ENCODE peak calls at places on chromosomes 6 and 20, in six cellular contexts. R is A549; S is psoas muscle; I is endodermal cell; G is H9; L is CD8-positive, alpha-beta T cell. K is an unnamed sample. For H3K4me1, the result is how much of the 10 kb centered on the place peaks cover.

GRCh38 chr6:7311920-7312615 is 931 bp downstream of the SSR1 start:
- DNase-seq in I (no peak), S (no peak), G (no peak), R (peak), L (no peak), K (no peak)

GRCh38 chr6:104771258-104771832 is 88.4 kb downstream of the HACE1 start:
- DNase-seq in L (no peak), G (no peak), R (peak), I (no peak), S (no peak), K (no peak)

GRCh38 chr6:37988696-37989095 is 169.2 kb downstream of the ZFAND3 start:
- DNase-seq in S (no peak), L (no peak), I (no peak), G (no peak), R (no peak), K (no peak)

GRCh38 chr20:50916257-50916656 is 15.0 kb downstream of the ADNP start:
- DNase-seq in R (peak), L (no peak), G (no peak), S (no peak), I (no peak), K (no peak)

GRCh38 chr20:52864895-52865590 is 107.1 kb upstream of the TSHZ2 start:
- DNase-seq in S (no peak), G (no peak), R (no peak), L (no peak), I (no peak), K (no peak)

GRCh38 chr6:21846541-21847451 is 253.2 kb downstream of the SOX4 start:
- DNase-seq in G (peak), I (no peak), L (no peak), R (no peak), S (no peak), K (no peak)

GRCh38 chr6:108850669-108851467 is 2.6 kb downstream of the ARMC2 start:
- DNase-seq in L (no peak), I (no peak), R (no peak), G (no peak), S (no peak), K (no peak)

GRCh38 chr20:63969851-63970713 is at the start of gene ZNF512B:
- DNase-seq in I (peak), L (no peak), G (peak), S (peak), R (peak), K (no peak)

GRCh38 chr20:54268941-54269340 is 61.1 kb downstream of the PFDN4 start:
- DNase-seq in L (no peak), S (no peak), R (no peak), I (peak), G (peak), K (no peak)

GRCh38 chr20:21339499-21339898 is 36.4 kb downstream of the XRN2 start:
- DNase-seq in S (no peak), L (no peak), R (no peak), G (no peak), I (no peak), K (no peak)

GRCh38 chr6:30747300-30747687 is 2.9 kb upstream of the IER3 start:
- DNase-seq in I (no peak), S (no peak), R (no peak), L (no peak), G (no peak), K (no peak)

GRCh38 chr6:166127624-166128472 is 39.8 kb downstream of the TBXT start:
- DNase-seq in L (no peak), S (no peak), G (peak), R (no peak), I (no peak), K (no peak)

GRCh38 chr20:49567421-49568256 is at the start of gene PTGIS:
- DNase-seq in I (peak), R (no peak), L (no peak), G (peak), S (no peak), K (no peak)

GRCh38 chr6:12331951-12332749 is 42.0 kb downstream of the EDN1 start:
- DNase-seq in R (peak), I (peak), G (no peak), S (no peak), L (no peak), K (no peak)

GRCh38 chr6:115441671-115442070 is 619.0 kb downstream of the FRK start:
- DNase-seq in G (no peak), I (no peak), S (no peak), R (no peak), L (no peak), K (no peak)

GRCh38 chr6:2622683-2623082 is 128.0 kb downstream of the MYLK4 start:
- DNase-seq in S (no peak), I (no peak), L (no peak), R (no peak), G (no peak), K (no peak)

GRCh38 chr20:40470313-40471260 is 218.4 kb downstream of the MAFB start:
- DNase-seq in R (no peak), G (no peak), I (no peak), S (peak), L (no peak), K (no peak)

GRCh38 chr6:75719133-75719532 is 29.9 kb upstream of the MYO6 start:
- DNase-seq in I (no peak), R (no peak), L (no peak), S (no peak), G (no peak), K (no peak)

DNA sequence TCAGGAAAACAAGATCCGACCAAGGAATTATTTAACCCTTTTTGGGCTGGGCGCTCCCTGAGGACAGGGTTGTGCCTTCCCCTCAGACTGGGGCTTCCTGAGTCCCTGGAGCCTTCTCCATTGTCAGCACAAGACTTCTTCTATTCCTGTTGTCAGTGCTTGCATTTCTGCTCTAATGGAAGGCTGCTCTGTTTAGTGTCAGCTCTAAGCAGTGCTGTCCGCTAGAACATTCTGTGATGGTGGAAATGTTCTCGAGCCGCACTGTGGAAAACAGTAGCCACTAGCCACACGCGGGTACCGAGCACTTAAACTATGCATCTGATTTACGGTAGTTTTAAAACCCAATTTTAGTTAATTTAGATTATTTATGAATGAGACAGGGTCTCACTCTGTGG is 64.0 kb downstream of the VEGFA start:
- DNase-seq in R (no peak), G (no peak), I (no peak), L (no peak), S (no peak), K (no peak)
- H3K4me1 ChIP-seq in R (under half), G (under half), I (under half), L (under half), S (under half), K (under half)

GRCh38 chr6:81774542-81774941 is 22.1 kb upstream of the TENT5A start:
- DNase-seq in G (no peak), L (no peak), S (no peak), I (no peak), R (peak), K (no peak)

GRCh38 chr6:81769834-81770233 is 17.4 kb upstream of the TENT5A start:
- DNase-seq in R (no peak), S (no peak), G (no peak), I (no peak), L (no peak), K (no peak)

GRCh38 chr6:81773887-81774286 is 21.4 kb upstream of the TENT5A start:
- DNase-seq in L (no peak), I (no peak), S (no peak), R (no peak), G (no peak), K (no peak)

GRCh38 chr6:81770395-81770794 is 17.9 kb upstream of the TENT5A start:
- DNase-seq in S (no peak), G (no peak), I (no peak), R (no peak), L (no peak), K (no peak)

DNA sequence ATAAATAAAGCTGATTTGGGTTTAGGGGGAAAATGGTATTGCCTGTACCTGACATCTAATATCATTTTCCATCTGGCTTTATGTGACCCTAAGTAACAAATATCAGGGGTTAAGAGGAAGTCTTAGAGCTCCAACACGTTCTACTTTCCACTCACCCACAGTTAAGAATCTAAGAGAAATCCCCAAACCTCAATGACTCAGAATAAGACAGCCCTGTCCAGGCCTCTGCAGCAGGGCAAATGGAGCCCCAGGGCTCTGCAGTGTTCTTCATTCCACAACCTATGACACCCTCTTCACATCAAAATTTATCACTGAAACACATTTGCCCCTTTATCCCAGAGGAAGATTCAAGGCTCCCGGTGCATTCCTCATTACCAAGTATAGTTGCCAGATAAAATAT is 20.3 kb upstream of the TENT5A start:
- DNase-seq in G (no peak), R (no peak), S (no peak), L (no peak), I (no peak), K (no peak)
- TF ChIP-seq CTCF in G (no peak), R (no peak), S (no peak), L (no peak), I (no peak), K (no peak)

GRCh38 chr6:34339971-34340370 is 52.5 kb downstream of the NUDT3 start:
- DNase-seq in S (no peak), L (no peak), R (no peak), G (no peak), I (no peak), K (no peak)
- H3K4me1 ChIP-seq in S (half or more), L (under half), R (under half), G (under half), I (under half), K (half or more)

GRCh38 chr6:16522937-16523336 is 238.3 kb downstream of the ATXN1 start:
- DNase-seq in I (no peak), G (no peak), L (no peak), R (no peak), S (no peak), K (no peak)

GRCh38 chr6:16533210-16533609 is 228.1 kb downstream of the ATXN1 start:
- DNase-seq in S (no peak), I (no peak), L (no peak), R (no peak), G (no peak), K (no peak)

GRCh38 chr6:16524380-16524707 is 236.9 kb downstream of the ATXN1 start:
- DNase-seq in L (no peak), G (no peak), S (no peak), I (no peak), R (no peak), K (no peak)

GRCh38 chr6:16523550-16524379 is 237.5 kb downstream of the ATXN1 start:
- DNase-seq in R (no peak), L (no peak), G (no peak), I (no peak), S (no peak), K (no peak)

DNA sequence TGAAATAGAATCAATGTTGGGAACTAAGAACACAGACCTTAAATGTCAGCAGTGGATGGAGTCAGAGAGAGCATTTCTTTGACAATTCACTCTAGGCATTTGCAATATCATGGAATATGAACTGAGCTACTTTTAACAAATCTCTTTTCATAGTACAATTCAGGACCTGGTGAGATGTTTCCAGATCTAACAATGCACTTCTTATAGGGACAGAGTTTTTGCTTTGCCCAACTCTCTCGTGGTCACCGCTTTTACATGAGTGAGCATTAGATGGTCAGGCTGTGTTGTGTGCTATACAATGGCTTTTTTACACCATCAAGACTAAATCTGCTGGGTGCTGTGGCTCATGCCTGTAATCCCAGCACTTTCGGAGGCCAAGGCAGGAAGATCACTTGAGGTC is 233.6 kb downstream of the ATXN1 start:
- DNase-seq in G (no peak), L (no peak), S (no peak), I (no peak), R (no peak), K (no peak)
- TF ChIP-seq CTCF in G (no peak), L (no peak), S (no peak), I (no peak), R (no peak), K (no peak)

GRCh38 chr6:105789935-105790334 is 296.2 kb upstream of the PRDM1 start:
- DNase-seq in G (no peak), S (no peak), I (no peak), L (no peak), R (no peak), K (no peak)
- H3K4me1 ChIP-seq in G (under half), S (under half), I (under half), L (under half), R (under half), K (under half)

GRCh38 chr6:5115168-5115567 is 30.0 kb downstream of the PPP1R3G start:
- DNase-seq in L (no peak), R (peak), I (no peak), G (no peak), S (no peak), K (no peak)
- TF ChIP-seq CTCF in L (no peak), R (peak), I (peak), G (peak), S (no peak), K (no peak)

GRCh38 chr6:106740287-106740686 is 110.9 kb downstream of the QRSL1 start:
- DNase-seq in L (no peak), R (no peak), I (no peak), S (no peak), G (no peak), K (no peak)
- H3K4me1 ChIP-seq in L (under half), R (under half), I (under half), S (under half), G (under half), K (under half)

DNA sequence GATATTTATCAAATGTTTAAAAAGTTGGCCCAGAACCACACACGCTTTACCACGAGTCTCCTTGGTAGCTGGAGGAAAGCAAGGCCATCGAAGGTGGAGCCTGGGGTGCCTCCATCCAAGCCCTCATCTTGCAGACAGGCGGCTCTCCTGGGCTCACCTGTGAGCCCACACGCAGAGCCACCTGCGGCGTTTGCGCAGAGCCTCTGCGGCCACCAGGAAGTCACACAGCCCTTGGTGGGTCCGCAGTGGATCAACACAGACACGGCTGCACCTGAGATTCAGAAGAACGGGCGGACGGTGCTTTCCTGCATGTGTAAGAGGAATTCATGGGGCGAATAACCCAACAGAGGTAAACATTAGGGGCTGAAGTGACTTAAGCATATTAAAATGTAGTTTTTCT is 24.5 kb upstream of the SMOC2 start:
- DNase-seq in I (peak), G (no peak), R (no peak), L (no peak), S (no peak), K (no peak)
- TF ChIP-seq CTCF in I (no peak), G (no peak), R (no peak), L (no peak), S (no peak), K (no peak)